ENCODE peak calls at places on chromosomes 11 and 22, in eight cellular contexts. One of them, this sample, is unnamed.

GRCh38 chr11:129846508-129847335 is 31.1 kb downstream of the TMEM45B start:
- DNase-seq in activated naive CD8-positive, alpha-beta T cell treated with anti-CD3 and anti-CD28 coated beads, Interleukin-2, amount 50 U/mL, for 24 hours: no peak
- DNase-seq in LNCaP clone FGC: no peak
- DNase-seq in Karpas-422: no peak
- DNase-seq in WTC11: no peak
- DNase-seq in upper lobe of right lung: no peak
- DNase-seq in stimulated activated CD8-positive, alpha-beta memory T cell treated with anti-CD3 and anti-CD28 coated beads, Interleukin-2, amount 100 ng/mL, for 1 hour: no peak
- DNase-seq in type B pancreatic cell: no peak
- DNase-seq in this sample: no peak

GRCh38 chr11:68966894-68967780 is 13.6 kb downstream of the MRGPRD start:
- DNase-seq in activated naive CD8-positive, alpha-beta T cell treated with anti-CD3 and anti-CD28 coated beads, Interleukin-2, amount 50 U/mL, for 24 hours: no peak
- DNase-seq in LNCaP clone FGC: no peak
- DNase-seq in Karpas-422: no peak
- DNase-seq in WTC11: peak
- DNase-seq in upper lobe of right lung: peak
- DNase-seq in stimulated activated CD8-positive, alpha-beta memory T cell treated with anti-CD3 and anti-CD28 coated beads, Interleukin-2, amount 100 ng/mL, for 1 hour: no peak
- DNase-seq in type B pancreatic cell: no peak
- DNase-seq in this sample: no peak

GRCh38 chr11:122796128-122796717 is 42.1 kb upstream of the CRTAM start:
- DNase-seq in activated naive CD8-positive, alpha-beta T cell treated with anti-CD3 and anti-CD28 coated beads, Interleukin-2, amount 50 U/mL, for 24 hours: peak
- DNase-seq in LNCaP clone FGC: no peak
- DNase-seq in Karpas-422: peak
- DNase-seq in WTC11: peak
- DNase-seq in upper lobe of right lung: peak
- DNase-seq in stimulated activated CD8-positive, alpha-beta memory T cell treated with anti-CD3 and anti-CD28 coated beads, Interleukin-2, amount 100 ng/mL, for 1 hour: peak
- DNase-seq in type B pancreatic cell: no peak
- DNase-seq in this sample: peak

GRCh38 chr11:85582111-85582510 is 45.0 kb downstream of the DLG2 start:
- DNase-seq in activated naive CD8-positive, alpha-beta T cell treated with anti-CD3 and anti-CD28 coated beads, Interleukin-2, amount 50 U/mL, for 24 hours: no peak
- DNase-seq in LNCaP clone FGC: no peak
- DNase-seq in Karpas-422: no peak
- DNase-seq in WTC11: no peak
- DNase-seq in upper lobe of right lung: no peak
- DNase-seq in stimulated activated CD8-positive, alpha-beta memory T cell treated with anti-CD3 and anti-CD28 coated beads, Interleukin-2, amount 100 ng/mL, for 1 hour: no peak
- DNase-seq in type B pancreatic cell: no peak
- DNase-seq in this sample: no peak

GRCh38 chr11:19437760-19438159 is 197.0 kb upstream of the E2F8 start:
- DNase-seq in activated naive CD8-positive, alpha-beta T cell treated with anti-CD3 and anti-CD28 coated beads, Interleukin-2, amount 50 U/mL, for 24 hours: no peak
- DNase-seq in LNCaP clone FGC: no peak
- DNase-seq in Karpas-422: peak
- DNase-seq in WTC11: no peak
- DNase-seq in upper lobe of right lung: no peak
- DNase-seq in stimulated activated CD8-positive, alpha-beta memory T cell treated with anti-CD3 and anti-CD28 coated beads, Interleukin-2, amount 100 ng/mL, for 1 hour: no peak
- DNase-seq in type B pancreatic cell: no peak
- DNase-seq in this sample: no peak

GRCh38 chr22:28017558-28017820 is 98.4 kb upstream of the PITPNB start:
- DNase-seq in activated naive CD8-positive, alpha-beta T cell treated with anti-CD3 and anti-CD28 coated beads, Interleukin-2, amount 50 U/mL, for 24 hours: no peak
- DNase-seq in LNCaP clone FGC: no peak
- DNase-seq in Karpas-422: no peak
- DNase-seq in WTC11: peak
- DNase-seq in upper lobe of right lung: peak
- DNase-seq in stimulated activated CD8-positive, alpha-beta memory T cell treated with anti-CD3 and anti-CD28 coated beads, Interleukin-2, amount 100 ng/mL, for 1 hour: no peak
- DNase-seq in type B pancreatic cell: no peak
- DNase-seq in this sample: no peak

GRCh38 chr11:48880021-48880441 is 103.7 kb downstream of the TRIM51G start:
- DNase-seq in activated naive CD8-positive, alpha-beta T cell treated with anti-CD3 and anti-CD28 coated beads, Interleukin-2, amount 50 U/mL, for 24 hours: no peak
- DNase-seq in LNCaP clone FGC: no peak
- DNase-seq in Karpas-422: no peak
- DNase-seq in WTC11: no peak
- DNase-seq in upper lobe of right lung: peak
- DNase-seq in stimulated activated CD8-positive, alpha-beta memory T cell treated with anti-CD3 and anti-CD28 coated beads, Interleukin-2, amount 100 ng/mL, for 1 hour: no peak
- DNase-seq in type B pancreatic cell: peak
- DNase-seq in this sample: no peak

GRCh38 chr22:48441553-48441850 is 1386.2 kb downstream of the BRD1 start:
- DNase-seq in activated naive CD8-positive, alpha-beta T cell treated with anti-CD3 and anti-CD28 coated beads, Interleukin-2, amount 50 U/mL, for 24 hours: no peak
- DNase-seq in LNCaP clone FGC: no peak
- DNase-seq in Karpas-422: no peak
- DNase-seq in WTC11: no peak
- DNase-seq in upper lobe of right lung: no peak
- DNase-seq in stimulated activated CD8-positive, alpha-beta memory T cell treated with anti-CD3 and anti-CD28 coated beads, Interleukin-2, amount 100 ng/mL, for 1 hour: no peak
- DNase-seq in type B pancreatic cell: no peak
- DNase-seq in this sample: no peak

GRCh38 chr22:31898911-31899310 is 45.4 kb upstream of the YWHAH start:
- DNase-seq in activated naive CD8-positive, alpha-beta T cell treated with anti-CD3 and anti-CD28 coated beads, Interleukin-2, amount 50 U/mL, for 24 hours: no peak
- DNase-seq in LNCaP clone FGC: no peak
- DNase-seq in Karpas-422: no peak
- DNase-seq in WTC11: no peak
- DNase-seq in upper lobe of right lung: no peak
- DNase-seq in stimulated activated CD8-positive, alpha-beta memory T cell treated with anti-CD3 and anti-CD28 coated beads, Interleukin-2, amount 100 ng/mL, for 1 hour: no peak
- DNase-seq in type B pancreatic cell: no peak
- DNase-seq in this sample: no peak

GRCh38 chr11:86386791-86387190 is 12.1 kb downstream of the CCDC81 start:
- DNase-seq in activated naive CD8-positive, alpha-beta T cell treated with anti-CD3 and anti-CD28 coated beads, Interleukin-2, amount 50 U/mL, for 24 hours: no peak
- DNase-seq in LNCaP clone FGC: no peak
- DNase-seq in Karpas-422: no peak
- DNase-seq in WTC11: no peak
- DNase-seq in upper lobe of right lung: no peak
- DNase-seq in stimulated activated CD8-positive, alpha-beta memory T cell treated with anti-CD3 and anti-CD28 coated beads, Interleukin-2, amount 100 ng/mL, for 1 hour: no peak
- DNase-seq in type B pancreatic cell: no peak
- DNase-seq in this sample: no peak

GRCh38 chr11:121886005-121886739 is 229.8 kb downstream of the BLID start:
- DNase-seq in activated naive CD8-positive, alpha-beta T cell treated with anti-CD3 and anti-CD28 coated beads, Interleukin-2, amount 50 U/mL, for 24 hours: no peak
- DNase-seq in LNCaP clone FGC: no peak
- DNase-seq in Karpas-422: no peak
- DNase-seq in WTC11: no peak
- DNase-seq in upper lobe of right lung: no peak
- DNase-seq in stimulated activated CD8-positive, alpha-beta memory T cell treated with anti-CD3 and anti-CD28 coated beads, Interleukin-2, amount 100 ng/mL, for 1 hour: no peak
- DNase-seq in type B pancreatic cell: no peak
- DNase-seq in this sample: no peak

GRCh38 chr11:44611687-44612437 is 46.4 kb downstream of the CD82 start:
- DNase-seq in activated naive CD8-positive, alpha-beta T cell treated with anti-CD3 and anti-CD28 coated beads, Interleukin-2, amount 50 U/mL, for 24 hours: peak
- DNase-seq in LNCaP clone FGC: no peak
- DNase-seq in Karpas-422: peak
- DNase-seq in WTC11: no peak
- DNase-seq in upper lobe of right lung: no peak
- DNase-seq in stimulated activated CD8-positive, alpha-beta memory T cell treated with anti-CD3 and anti-CD28 coated beads, Interleukin-2, amount 100 ng/mL, for 1 hour: peak
- DNase-seq in type B pancreatic cell: no peak
- DNase-seq in this sample: peak

GRCh38 chr11:64531906-64532312 is 59.1 kb upstream of the SLC22A12 start:
- DNase-seq in activated naive CD8-positive, alpha-beta T cell treated with anti-CD3 and anti-CD28 coated beads, Interleukin-2, amount 50 U/mL, for 24 hours: no peak
- DNase-seq in LNCaP clone FGC: no peak
- DNase-seq in Karpas-422: no peak
- DNase-seq in WTC11: no peak
- DNase-seq in upper lobe of right lung: no peak
- DNase-seq in stimulated activated CD8-positive, alpha-beta memory T cell treated with anti-CD3 and anti-CD28 coated beads, Interleukin-2, amount 100 ng/mL, for 1 hour: no peak
- DNase-seq in type B pancreatic cell: no peak
- DNase-seq in this sample: no peak

GRCh38 chr11:6656936-6657335 is 1.3 kb upstream of the DCHS1 start:
- DNase-seq in activated naive CD8-positive, alpha-beta T cell treated with anti-CD3 and anti-CD28 coated beads, Interleukin-2, amount 50 U/mL, for 24 hours: no peak
- DNase-seq in LNCaP clone FGC: no peak
- DNase-seq in Karpas-422: no peak
- DNase-seq in WTC11: no peak
- DNase-seq in upper lobe of right lung: no peak
- DNase-seq in stimulated activated CD8-positive, alpha-beta memory T cell treated with anti-CD3 and anti-CD28 coated beads, Interleukin-2, amount 100 ng/mL, for 1 hour: no peak
- DNase-seq in type B pancreatic cell: no peak
- DNase-seq in this sample: no peak

GRCh38 chr11:111819161-111820058 is 52.0 kb downstream of the ALG9 start:
- DNase-seq in activated naive CD8-positive, alpha-beta T cell treated with anti-CD3 and anti-CD28 coated beads, Interleukin-2, amount 50 U/mL, for 24 hours: no peak
- DNase-seq in LNCaP clone FGC: peak
- DNase-seq in Karpas-422: no peak
- DNase-seq in WTC11: no peak
- DNase-seq in upper lobe of right lung: no peak
- DNase-seq in stimulated activated CD8-positive, alpha-beta memory T cell treated with anti-CD3 and anti-CD28 coated beads, Interleukin-2, amount 100 ng/mL, for 1 hour: no peak
- DNase-seq in type B pancreatic cell: no peak
- DNase-seq in this sample: no peak

GRCh38 chr11:60500276-60500935 is 7.8 kb downstream of the MS4A12 start:
- DNase-seq in activated naive CD8-positive, alpha-beta T cell treated with anti-CD3 and anti-CD28 coated beads, Interleukin-2, amount 50 U/mL, for 24 hours: no peak
- DNase-seq in LNCaP clone FGC: no peak
- DNase-seq in Karpas-422: peak
- DNase-seq in WTC11: no peak
- DNase-seq in upper lobe of right lung: no peak
- DNase-seq in stimulated activated CD8-positive, alpha-beta memory T cell treated with anti-CD3 and anti-CD28 coated beads, Interleukin-2, amount 100 ng/mL, for 1 hour: no peak
- DNase-seq in type B pancreatic cell: no peak
- DNase-seq in this sample: no peak

GRCh38 chr11:120272303-120272702 is 32.4 kb downstream of the POU2F3 start:
- DNase-seq in activated naive CD8-positive, alpha-beta T cell treated with anti-CD3 and anti-CD28 coated beads, Interleukin-2, amount 50 U/mL, for 24 hours: no peak
- DNase-seq in LNCaP clone FGC: no peak
- DNase-seq in Karpas-422: no peak
- DNase-seq in WTC11: no peak
- DNase-seq in upper lobe of right lung: no peak
- DNase-seq in stimulated activated CD8-positive, alpha-beta memory T cell treated with anti-CD3 and anti-CD28 coated beads, Interleukin-2, amount 100 ng/mL, for 1 hour: no peak
- DNase-seq in type B pancreatic cell: no peak
- DNase-seq in this sample: no peak

GRCh38 chr11:35235944-35236666 is 97.1 kb downstream of the CD44 start:
- DNase-seq in activated naive CD8-positive, alpha-beta T cell treated with anti-CD3 and anti-CD28 coated beads, Interleukin-2, amount 50 U/mL, for 24 hours: peak
- DNase-seq in LNCaP clone FGC: peak
- DNase-seq in Karpas-422: no peak
- DNase-seq in WTC11: no peak
- DNase-seq in upper lobe of right lung: no peak
- DNase-seq in stimulated activated CD8-positive, alpha-beta memory T cell treated with anti-CD3 and anti-CD28 coated beads, Interleukin-2, amount 100 ng/mL, for 1 hour: no peak
- DNase-seq in type B pancreatic cell: no peak
- DNase-seq in this sample: peak

GRCh38 chr11:96817488-96817887 is 427.7 kb downstream of the JRKL start:
- DNase-seq in activated naive CD8-positive, alpha-beta T cell treated with anti-CD3 and anti-CD28 coated beads, Interleukin-2, amount 50 U/mL, for 24 hours: no peak
- DNase-seq in LNCaP clone FGC: no peak
- DNase-seq in Karpas-422: no peak
- DNase-seq in WTC11: no peak
- DNase-seq in upper lobe of right lung: no peak
- DNase-seq in stimulated activated CD8-positive, alpha-beta memory T cell treated with anti-CD3 and anti-CD28 coated beads, Interleukin-2, amount 100 ng/mL, for 1 hour: no peak
- DNase-seq in type B pancreatic cell: no peak
- DNase-seq in this sample: no peak

GRCh38 chr11:129862123-129862522 is 33.3 kb downstream of the NFRKB start:
- DNase-seq in activated naive CD8-positive, alpha-beta T cell treated with anti-CD3 and anti-CD28 coated beads, Interleukin-2, amount 50 U/mL, for 24 hours: no peak
- DNase-seq in LNCaP clone FGC: no peak
- DNase-seq in Karpas-422: no peak
- DNase-seq in WTC11: no peak
- DNase-seq in upper lobe of right lung: no peak
- DNase-seq in stimulated activated CD8-positive, alpha-beta memory T cell treated with anti-CD3 and anti-CD28 coated beads, Interleukin-2, amount 100 ng/mL, for 1 hour: no peak
- DNase-seq in type B pancreatic cell: no peak
- DNase-seq in this sample: no peak

GRCh38 chr22:19719055-19719482 is 4.3 kb upstream of the GP1BB start:
- DNase-seq in activated naive CD8-positive, alpha-beta T cell treated with anti-CD3 and anti-CD28 coated beads, Interleukin-2, amount 50 U/mL, for 24 hours: no peak
- DNase-seq in LNCaP clone FGC: no peak
- DNase-seq in Karpas-422: no peak
- DNase-seq in WTC11: no peak
- DNase-seq in upper lobe of right lung: no peak
- DNase-seq in stimulated activated CD8-positive, alpha-beta memory T cell treated with anti-CD3 and anti-CD28 coated beads, Interleukin-2, amount 100 ng/mL, for 1 hour: no peak
- DNase-seq in type B pancreatic cell: no peak
- DNase-seq in this sample: no peak

GRCh38 chr11:46673713-46674462 is 26.5 kb downstream of the ARHGAP1 start:
- DNase-seq in activated naive CD8-positive, alpha-beta T cell treated with anti-CD3 and anti-CD28 coated beads, Interleukin-2, amount 50 U/mL, for 24 hours: no peak
- DNase-seq in LNCaP clone FGC: no peak
- DNase-seq in Karpas-422: no peak
- DNase-seq in WTC11: no peak
- DNase-seq in upper lobe of right lung: peak
- DNase-seq in stimulated activated CD8-positive, alpha-beta memory T cell treated with anti-CD3 and anti-CD28 coated beads, Interleukin-2, amount 100 ng/mL, for 1 hour: no peak
- DNase-seq in type B pancreatic cell: no peak
- DNase-seq in this sample: no peak

GRCh38 chr22:46815896-46816721 is 53.7 kb downstream of the TBC1D22A start:
- DNase-seq in activated naive CD8-positive, alpha-beta T cell treated with anti-CD3 and anti-CD28 coated beads, Interleukin-2, amount 50 U/mL, for 24 hours: no peak
- DNase-seq in LNCaP clone FGC: no peak
- DNase-seq in Karpas-422: no peak
- DNase-seq in WTC11: no peak
- DNase-seq in upper lobe of right lung: no peak
- DNase-seq in stimulated activated CD8-positive, alpha-beta memory T cell treated with anti-CD3 and anti-CD28 coated beads, Interleukin-2, amount 100 ng/mL, for 1 hour: no peak
- DNase-seq in type B pancreatic cell: no peak
- DNase-seq in this sample: no peak

GRCh38 chr22:38706101-38706884 is 549 bp downstream of the GTPBP1 start:
- DNase-seq in activated naive CD8-positive, alpha-beta T cell treated with anti-CD3 and anti-CD28 coated beads, Interleukin-2, amount 50 U/mL, for 24 hours: peak
- DNase-seq in LNCaP clone FGC: no peak
- DNase-seq in Karpas-422: peak
- DNase-seq in WTC11: peak
- DNase-seq in upper lobe of right lung: peak
- DNase-seq in stimulated activated CD8-positive, alpha-beta memory T cell treated with anti-CD3 and anti-CD28 coated beads, Interleukin-2, amount 100 ng/mL, for 1 hour: no peak
- DNase-seq in type B pancreatic cell: no peak
- DNase-seq in this sample: no peak

GRCh38 chr11:122691751-122692150 is 36.2 kb downstream of the UBASH3B start:
- DNase-seq in activated naive CD8-positive, alpha-beta T cell treated with anti-CD3 and anti-CD28 coated beads, Interleukin-2, amount 50 U/mL, for 24 hours: no peak
- DNase-seq in LNCaP clone FGC: no peak
- DNase-seq in Karpas-422: no peak
- DNase-seq in WTC11: no peak
- DNase-seq in upper lobe of right lung: no peak
- DNase-seq in stimulated activated CD8-positive, alpha-beta memory T cell treated with anti-CD3 and anti-CD28 coated beads, Interleukin-2, amount 100 ng/mL, for 1 hour: no peak
- DNase-seq in type B pancreatic cell: no peak
- DNase-seq in this sample: no peak

GRCh38 chr11:33500865-33501479 is 199.7 kb downstream of the C11orf91 start:
- DNase-seq in activated naive CD8-positive, alpha-beta T cell treated with anti-CD3 and anti-CD28 coated beads, Interleukin-2, amount 50 U/mL, for 24 hours: no peak
- DNase-seq in LNCaP clone FGC: peak
- DNase-seq in Karpas-422: peak
- DNase-seq in WTC11: no peak
- DNase-seq in upper lobe of right lung: no peak
- DNase-seq in stimulated activated CD8-positive, alpha-beta memory T cell treated with anti-CD3 and anti-CD28 coated beads, Interleukin-2, amount 100 ng/mL, for 1 hour: no peak
- DNase-seq in type B pancreatic cell: no peak
- DNase-seq in this sample: no peak

GRCh38 chr22:35352214-35353111 is 28.4 kb upstream of the HMOX1 start:
- DNase-seq in activated naive CD8-positive, alpha-beta T cell treated with anti-CD3 and anti-CD28 coated beads, Interleukin-2, amount 50 U/mL, for 24 hours: peak
- DNase-seq in LNCaP clone FGC: no peak
- DNase-seq in Karpas-422: peak
- DNase-seq in WTC11: peak
- DNase-seq in upper lobe of right lung: peak
- DNase-seq in stimulated activated CD8-positive, alpha-beta memory T cell treated with anti-CD3 and anti-CD28 coated beads, Interleukin-2, amount 100 ng/mL, for 1 hour: no peak
- DNase-seq in type B pancreatic cell: no peak
- DNase-seq in this sample: no peak